ENCODE peak calls at places on chromosomes 12 and 14, in four cellular contexts. One of them, this sample, is unnamed.

GRCh38 chr12:22624573-22624907 is 431 bp upstream of the ETNK1 start:
- DNase-seq in pancreas: no peak
- DNase-seq in heart left ventricle: no peak
- DNase-seq in T-cell: no peak
- DNase-seq in this sample: no peak

GRCh38 chr12:98828802-98829600 is 183.9 kb downstream of the APAF1 start:
- DNase-seq in pancreas: no peak
- DNase-seq in heart left ventricle: no peak
- DNase-seq in T-cell: no peak
- DNase-seq in this sample: no peak

GRCh38 chr14:37416264-37416663 is 178.8 kb downstream of the FOXA1 start:
- DNase-seq in pancreas: no peak
- DNase-seq in heart left ventricle: no peak
- DNase-seq in T-cell: no peak
- DNase-seq in this sample: no peak

GRCh38 chr14:99466719-99467118 is 13.9 kb downstream of the SETD3 start:
- DNase-seq in pancreas: no peak
- DNase-seq in heart left ventricle: no peak
- DNase-seq in T-cell: no peak
- DNase-seq in this sample: no peak

GRCh38 chr14:69314327-69314726 is 54.4 kb downstream of the GALNT16 start:
- DNase-seq in pancreas: no peak
- DNase-seq in heart left ventricle: no peak
- DNase-seq in T-cell: no peak
- DNase-seq in this sample: no peak

GRCh38 chr12:57278465-57279453 is 27.8 kb upstream of the STAC3 start:
- DNase-seq in pancreas: no peak
- DNase-seq in heart left ventricle: no peak
- DNase-seq in T-cell: no peak
- DNase-seq in this sample: no peak

GRCh38 chr12:75437564-75437963 is 43.0 kb upstream of the GLIPR1 start:
- DNase-seq in pancreas: no peak
- DNase-seq in heart left ventricle: no peak
- DNase-seq in T-cell: no peak
- DNase-seq in this sample: no peak

GRCh38 chr12:95582230-95583058 is 31.2 kb upstream of the USP44 start:
- DNase-seq in pancreas: no peak
- DNase-seq in heart left ventricle: no peak
- DNase-seq in T-cell: no peak
- DNase-seq in this sample: no peak

GRCh38 chr14:42214981-42215491 is 608.4 kb downstream of the LRFN5 start:
- DNase-seq in pancreas: no peak
- DNase-seq in heart left ventricle: no peak
- DNase-seq in T-cell: no peak
- DNase-seq in this sample: no peak

GRCh38 chr14:102508774-102509743 is 517 bp downstream of the ANKRD9 start:
- DNase-seq in pancreas: peak; percentile 73
- DNase-seq in heart left ventricle: peak; percentile 83
- DNase-seq in T-cell: peak; percentile 31
- DNase-seq in this sample: peak; percentile 34

GRCh38 chr14:104471114-104471513 is 108.5 kb upstream of the C14orf180 start:
- DNase-seq in pancreas: no peak
- DNase-seq in heart left ventricle: no peak
- DNase-seq in T-cell: no peak
- DNase-seq in this sample: no peak

GRCh38 chr12:44835641-44836379 is 40.3 kb downstream of the NELL2 start:
- DNase-seq in pancreas: peak; percentile 19
- DNase-seq in heart left ventricle: no peak
- DNase-seq in T-cell: no peak
- DNase-seq in this sample: no peak

GRCh38 chr12:94305293-94305957 is 154.2 kb downstream of the CEP83 start:
- DNase-seq in pancreas: no peak
- DNase-seq in heart left ventricle: no peak
- DNase-seq in T-cell: no peak
- DNase-seq in this sample: no peak

GRCh38 chr14:100605230-100605629 is 18.0 kb upstream of the BEGAIN start:
- DNase-seq in pancreas: no peak
- DNase-seq in heart left ventricle: no peak
- DNase-seq in T-cell: no peak
- DNase-seq in this sample: no peak